ENCODE peak calls at places on chromosome 10, in five cellular contexts. O is Panc1, Q is AG04449, X is body of pancreas, E is GM20000. F is an unnamed sample.

GRCh38 chr10:14532473-14533251 is 201.9 kb upstream of the FRMD4A start:
- DNase-seq in O (no peak), X (peak), Q (no peak), E (no peak), F (no peak)

GRCh38 chr10:15137636-15138035 is 30.9 kb downstream of the NMT2 start:
- DNase-seq in Q (no peak), O (no peak), X (no peak), E (no peak), F (no peak)

GRCh38 chr10:114084225-114084624 is 40.6 kb downstream of the ADRB1 start:
- DNase-seq in X (no peak), E (no peak), Q (no peak), O (no peak), F (no peak)

GRCh38 chr10:130232361-130233360 is 96.5 kb downstream of the GLRX3 start:
- DNase-seq in O (no peak), X (no peak), Q (no peak), E (no peak), F (no peak)

GRCh38 chr10:93947524-93947923 is 46.2 kb upstream of the PLCE1 start:
- DNase-seq in E (no peak), Q (no peak), O (no peak), X (no peak), F (no peak)

GRCh38 chr10:49736564-49737113 is 25.5 kb downstream of the OGDHL start:
- DNase-seq in Q (no peak), O (no peak), E (no peak), X (no peak), F (peak)

GRCh38 chr10:3426190-3426845 is 253.7 kb upstream of the PITRM1 start:
- DNase-seq in X (no peak), E (no peak), Q (peak), O (no peak), F (no peak)

GRCh38 chr10:43594944-43595589 is 11.2 kb upstream of the ZNF485 start:
- DNase-seq in Q (no peak), X (peak), E (peak), O (no peak), F (peak)

GRCh38 chr10:95426482-95426881 is 134.7 kb downstream of the SORBS1 start:
- DNase-seq in X (no peak), Q (no peak), O (no peak), E (no peak), F (no peak)

GRCh38 chr10:116486774-116487448 is 58.8 kb upstream of the PNLIP start:
- DNase-seq in Q (no peak), X (no peak), E (no peak), O (no peak), F (no peak)

DNA sequence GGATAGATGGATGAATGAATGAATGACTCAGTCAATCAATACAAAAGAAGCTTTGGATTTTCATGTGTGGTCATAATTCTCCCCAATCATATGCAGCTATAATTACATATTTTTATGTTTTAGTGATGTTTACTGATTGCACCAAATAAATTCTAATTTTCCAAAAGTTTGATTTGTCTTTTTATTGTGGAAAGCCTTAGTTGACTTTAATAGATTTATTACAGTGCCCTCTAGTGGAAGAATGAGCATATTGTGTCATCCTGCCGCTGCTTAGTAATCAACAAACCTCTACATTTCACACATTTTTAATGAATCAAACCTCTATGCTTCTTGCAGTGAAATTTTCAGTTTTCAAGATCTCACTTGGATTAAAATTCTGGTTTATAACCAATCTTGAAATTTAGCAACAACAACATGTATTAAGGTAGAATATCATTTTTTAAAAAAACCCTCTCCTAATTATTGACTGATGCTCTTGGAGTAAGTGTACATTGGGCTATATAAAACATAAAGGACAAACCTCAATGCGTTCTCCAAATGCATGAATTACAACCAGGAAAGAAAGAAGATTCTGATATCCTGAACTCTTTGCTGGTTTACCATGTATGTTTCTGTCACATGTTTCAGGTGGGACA is 55.6 kb upstream of the PNLIP start:
- DNase-seq in O (peak), E (peak), X (no peak), Q (no peak), F (peak)
- TF ChIP-seq CTCF in O (peak), E (peak), X (peak), Q (peak), F (peak)

DNA sequence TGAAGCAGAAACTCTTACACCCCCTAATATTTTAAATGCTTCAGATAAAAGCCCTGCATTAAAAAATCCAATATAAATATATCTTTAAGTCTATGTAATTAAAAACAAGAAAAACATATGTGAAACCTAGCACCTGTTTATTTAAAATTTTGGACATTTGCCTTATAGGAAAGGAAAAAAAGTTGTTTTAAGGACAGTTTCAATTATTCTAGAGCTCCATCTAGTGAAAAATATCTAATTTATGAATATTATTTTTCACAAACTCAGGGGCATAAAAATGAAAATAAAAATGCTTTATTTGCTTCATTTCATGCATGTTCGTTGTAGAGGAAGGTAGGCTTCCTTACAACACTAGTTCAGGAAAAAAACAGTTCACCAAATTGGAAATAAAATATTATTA is 26.1 kb downstream of the ENKUR start:
- DNase-seq in Q (no peak), X (no peak), O (no peak), E (no peak), F (no peak)
- TF ChIP-seq CTCF in Q (no peak), X (peak), O (peak), E (no peak), F (no peak)

GRCh38 chr10:132845780-132846595 is 60.0 kb upstream of the NKX6-2 start:
- DNase-seq in Q (no peak), O (no peak), X (no peak), E (no peak), F (no peak)

GRCh38 chr10:132846631-132847415 is 60.9 kb upstream of the NKX6-2 start:
- DNase-seq in E (no peak), Q (no peak), O (no peak), X (no peak), F (no peak)

GRCh38 chr10:132848306-132848705 is 62.4 kb upstream of the NKX6-2 start:
- DNase-seq in X (no peak), Q (no peak), O (no peak), E (no peak), F (no peak)

GRCh38 chr10:132847856-132848255 is 61.9 kb upstream of the NKX6-2 start:
- DNase-seq in O (no peak), E (no peak), Q (no peak), X (no peak), F (no peak)

DNA sequence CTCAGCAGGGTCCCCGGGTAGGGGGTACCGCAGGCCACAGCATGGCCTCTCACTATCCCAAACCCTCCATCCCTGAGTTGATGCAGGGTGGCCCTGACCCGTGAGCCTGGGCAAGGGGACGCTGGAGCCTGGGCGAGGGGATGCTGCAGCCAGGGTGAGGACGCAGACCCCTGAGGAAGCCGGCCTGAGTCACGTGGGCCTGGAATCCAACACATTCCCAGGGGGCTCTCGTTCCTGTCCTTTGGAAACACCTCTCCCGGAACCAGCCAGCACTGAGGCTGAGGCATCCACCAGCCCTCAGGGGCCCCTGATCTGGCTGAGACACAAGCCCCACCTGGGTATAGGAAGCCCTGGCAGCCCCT is 61.5 kb upstream of the NKX6-2 start:
- DNase-seq in Q (no peak), E (no peak), O (no peak), X (no peak), F (no peak)
- TF ChIP-seq CTCF in Q (no peak), E (no peak), O (no peak), X (no peak), F (no peak)

GRCh38 chr10:23981520-23982309 is 227.2 kb upstream of the KIAA1217 start:
- DNase-seq in E (no peak), Q (no peak), O (no peak), X (no peak), F (no peak)
- TF ChIP-seq CTCF in E (no peak), Q (no peak), O (peak), X (no peak), F (no peak)

GRCh38 chr10:88565072-88565471 is 18.0 kb downstream of the RNLS start:
- DNase-seq in Q (no peak), X (no peak), O (no peak), E (peak), F (peak)
- TF ChIP-seq CTCF in Q (peak), X (peak), O (peak), E (no peak), F (peak)

GRCh38 chr10:118775478-118775877 is 20.7 kb upstream of the CACUL1 start:
- DNase-seq in X (no peak), E (no peak), Q (no peak), O (no peak), F (no peak)
- TF ChIP-seq CTCF in X (peak), E (no peak), Q (no peak), O (no peak), F (no peak)

DNA sequence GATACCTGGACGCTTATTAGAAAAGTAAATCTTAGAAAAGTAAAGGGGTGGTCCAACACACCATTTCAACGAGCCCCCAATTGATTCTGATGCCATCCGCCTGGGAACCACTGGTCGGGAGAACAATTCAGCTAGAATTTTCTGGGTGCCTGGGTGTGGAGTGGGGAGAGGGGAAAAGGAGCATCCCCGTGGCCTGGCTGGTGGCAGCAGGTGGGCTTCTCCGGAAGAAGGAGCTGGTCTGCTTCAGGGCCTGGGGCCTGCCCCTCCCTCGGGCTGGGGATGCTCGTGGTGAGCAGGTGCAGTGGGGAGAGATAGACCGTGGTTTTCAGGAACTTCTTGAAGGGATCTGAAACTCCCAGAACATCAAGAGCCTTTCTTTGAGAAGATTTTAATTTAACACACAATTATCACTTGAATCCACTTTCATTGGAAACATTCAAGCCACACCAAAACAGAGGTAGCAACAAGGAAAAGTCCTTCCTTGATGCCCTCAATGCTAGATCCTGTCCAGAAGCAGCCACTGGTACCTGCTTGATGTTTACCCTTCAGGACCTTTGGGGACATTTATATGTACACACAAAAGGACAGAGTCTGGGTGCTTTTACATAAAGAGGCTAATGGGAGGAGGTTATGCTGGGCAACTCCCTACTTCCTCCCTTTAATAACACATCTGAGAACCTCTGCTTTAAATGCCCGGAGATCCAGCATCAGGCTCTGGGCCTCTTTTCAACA is 39.7 kb upstream of the DUSP5 start:
- DNase-seq in E (peak), Q (no peak), O (no peak), X (no peak), F (no peak)
- TF ChIP-seq CTCF in E (no peak), Q (no peak), O (no peak), X (no peak), F (no peak)

GRCh38 chr10:6647811-6648526 is 67.9 kb upstream of the PRKCQ start:
- DNase-seq in Q (no peak), X (peak), O (no peak), E (peak), F (peak)
- TF ChIP-seq CTCF in Q (peak), X (peak), O (peak), E (no peak), F (no peak)

GRCh38 chr10:52673468-52673867 is 99.1 kb downstream of the MBL2 start:
- DNase-seq in X (no peak), Q (no peak), E (no peak), O (no peak), F (no peak)

GRCh38 chr10:52674474-52674873 is 98.1 kb downstream of the MBL2 start:
- DNase-seq in Q (no peak), E (no peak), O (no peak), X (no peak), F (no peak)

GRCh38 chr10:52678611-52679010 is 94.0 kb downstream of the MBL2 start:
- DNase-seq in O (no peak), E (no peak), Q (no peak), X (no peak), F (no peak)

GRCh38 chr10:52679117-52679516 is 93.5 kb downstream of the MBL2 start:
- DNase-seq in Q (no peak), E (no peak), O (no peak), X (no peak), F (no peak)

DNA sequence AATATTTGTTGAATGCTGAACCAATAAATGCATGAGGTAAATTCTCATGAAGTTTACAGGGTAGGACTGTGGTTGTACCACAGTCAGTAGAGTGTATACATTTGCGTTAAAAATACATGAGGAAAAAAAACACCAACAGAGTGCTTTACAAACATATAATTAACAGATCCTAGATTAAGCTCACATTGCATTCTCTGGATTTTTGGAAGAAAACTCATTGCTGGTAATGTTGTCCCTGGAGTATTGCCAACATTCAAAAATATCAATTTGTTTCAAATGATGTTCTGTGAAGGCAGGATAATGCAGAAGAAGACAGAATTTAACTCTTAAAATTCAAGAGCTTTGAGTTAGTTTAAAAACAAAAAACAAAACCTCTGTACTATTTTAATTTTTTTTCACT is 95.5 kb downstream of the MBL2 start:
- DNase-seq in E (no peak), O (no peak), Q (no peak), X (no peak), F (no peak)
- TF ChIP-seq CTCF in E (no peak), O (no peak), Q (no peak), X (no peak), F (no peak)

DNA sequence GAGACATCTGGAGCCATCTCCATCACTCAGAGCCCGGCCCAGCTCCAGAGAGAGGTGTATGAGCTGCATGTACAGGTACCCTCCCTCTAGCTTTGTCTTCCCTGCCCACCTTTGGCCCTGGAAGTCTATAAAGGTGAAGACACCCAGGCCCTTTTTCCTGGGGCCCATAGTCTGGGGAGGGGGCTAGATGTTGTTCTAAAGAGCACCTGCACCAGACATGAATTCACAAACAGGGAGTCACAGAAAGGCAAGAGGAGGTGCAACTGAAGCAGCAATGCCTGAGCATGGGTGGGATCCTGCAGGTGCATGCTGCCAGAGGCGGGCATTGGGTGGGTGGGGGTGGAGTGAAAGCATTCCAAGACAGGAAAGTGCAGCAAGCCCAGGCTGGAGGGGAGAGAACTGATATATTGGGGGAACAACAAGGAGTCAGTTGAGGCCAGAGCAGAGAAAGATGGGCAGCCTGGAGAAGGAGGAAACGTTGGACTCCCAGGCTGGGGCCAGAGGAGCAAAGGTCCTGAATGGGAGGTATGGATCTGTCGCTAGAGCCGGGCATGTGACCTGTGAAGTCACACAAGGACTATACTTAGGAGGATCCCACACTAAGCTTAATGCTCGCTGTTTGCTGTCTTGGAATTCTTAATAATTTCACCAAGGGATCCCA is 11.6 kb downstream of the CDHR1 start:
- DNase-seq in Q (no peak), X (no peak), O (no peak), E (no peak), F (no peak)
- TF ChIP-seq CTCF in Q (no peak), X (no peak), O (peak), E (no peak), F (no peak)

F was measured in GM13976.